ENCODE peak calls at places on chromosomes 4 and X, in seven cellular contexts. X is tibial nerve; Q is activated B cell treated with CpG ODN at 0.5 μM for 24 hours; G is psoas muscle; M is upper lobe of right lung; W is AG10803; S is activated CD8-positive, alpha-beta T cell treated with anti-CD3 and anti-CD28 coated beads for 36 hours. D is an unnamed sample.

GRCh38 chr4:24160358-24160757 is 270.5 kb upstream of the PPARGC1A start:
- DNase-seq in X (no peak), S (no peak), M (no peak), G (no peak), Q (no peak), W (no peak), D (no peak)

GRCh38 chr4:6198278-6198677 is 2.1 kb downstream of the JAKMIP1 start:
- DNase-seq in W (no peak), M (no peak), S (peak; percentile 85), X (no peak), G (no peak), Q (no peak), D (no peak)

GRCh38 chrX:40010550-40011364 is 87.0 kb downstream of the BCOR start:
- DNase-seq in G (no peak), M (no peak), W (no peak), Q (no peak), X (no peak), S (peak; percentile 36), D (no peak)

GRCh38 chr4:23038626-23039245 is 346.0 kb downstream of the GBA3 start:
- DNase-seq in X (no peak), Q (no peak), W (peak; percentile 29), G (no peak), S (no peak), M (no peak), D (no peak)

GRCh38 chrX:141133272-141133671 is 43.7 kb downstream of the LDOC1 start:
- DNase-seq in X (no peak), M (no peak), G (no peak), Q (no peak), S (no peak), W (no peak), D (no peak)

GRCh38 chr4:90419124-90419711 is 292.0 kb downstream of the CCSER1 start:
- DNase-seq in W (peak; percentile 6), M (no peak), S (no peak), X (no peak), G (no peak), Q (no peak), D (peak; percentile 15)

GRCh38 chr4:169372791-169373190 is 102.0 kb upstream of the SH3RF1 start:
- DNase-seq in Q (no peak), X (no peak), M (no peak), G (no peak), S (no peak), W (no peak), D (no peak)

GRCh38 chrX:1852082-1852481 is 237.2 kb downstream of the ASMT start:
- DNase-seq in G (no peak), X (no peak), W (no peak), S (no peak), Q (no peak), M (no peak), D (no peak)

GRCh38 chrX:114365045-114365834 is 218.6 kb upstream of the HTR2C start:
- DNase-seq in W (no peak), Q (no peak), G (no peak), X (no peak), S (no peak), M (no peak), D (no peak)

GRCh38 chr4:149203256-149204001 is 612.2 kb downstream of the IQCM start:
- DNase-seq in W (peak; percentile 67), G (no peak), Q (no peak), S (no peak), M (no peak), X (no peak), D (peak; percentile 8)

GRCh38 chrX:139802048-139802447 is 94.1 kb upstream of the MCF2 start:
- DNase-seq in Q (no peak), S (no peak), M (no peak), W (no peak), G (no peak), X (no peak), D (no peak)

GRCh38 chr4:115514675-115515074 is 401.3 kb upstream of the NDST4 start:
- DNase-seq in S (no peak), G (no peak), W (no peak), X (no peak), Q (no peak), M (no peak), D (no peak)

GRCh38 chrX:24241822-24242648 is 71.8 kb downstream of the SUPT20HL2 start:
- DNase-seq in S (peak; percentile 5), Q (no peak), W (peak; percentile 18), G (no peak), X (no peak), M (no peak), D (no peak)

GRCh38 chr4:141425124-141425523 is 204.4 kb downstream of the ZNF330 start:
- DNase-seq in M (no peak), X (no peak), S (no peak), G (no peak), Q (no peak), W (peak; percentile 75), D (peak; percentile 62)

GRCh38 chr4:147548251-147548650 is 67.4 kb downstream of the EDNRA start:
- DNase-seq in W (peak; percentile 12), Q (no peak), M (no peak), S (no peak), G (no peak), X (no peak), D (no peak)

GRCh38 chr4:77037736-77038135 is 38.1 kb downstream of the CCNI start:
- DNase-seq in X (no peak), Q (no peak), S (no peak), G (no peak), W (no peak), M (no peak), D (no peak)

GRCh38 chrX:23292979-23293651 is 41.5 kb upstream of the PTCHD1 start:
- DNase-seq in W (no peak), S (no peak), M (no peak), G (peak; percentile 15), Q (no peak), X (no peak), D (no peak)

GRCh38 chrX:14777484-14777883 is 95.4 kb downstream of the FANCB start:
- DNase-seq in W (peak; percentile 67), X (no peak), M (no peak), Q (no peak), S (no peak), G (no peak), D (peak; percentile 9)

GRCh38 chr4:17812801-17813200 is 2.0 kb downstream of the NCAPG start:
- DNase-seq in W (no peak), X (no peak), S (no peak), Q (no peak), M (no peak), G (no peak), D (no peak)

DNA sequence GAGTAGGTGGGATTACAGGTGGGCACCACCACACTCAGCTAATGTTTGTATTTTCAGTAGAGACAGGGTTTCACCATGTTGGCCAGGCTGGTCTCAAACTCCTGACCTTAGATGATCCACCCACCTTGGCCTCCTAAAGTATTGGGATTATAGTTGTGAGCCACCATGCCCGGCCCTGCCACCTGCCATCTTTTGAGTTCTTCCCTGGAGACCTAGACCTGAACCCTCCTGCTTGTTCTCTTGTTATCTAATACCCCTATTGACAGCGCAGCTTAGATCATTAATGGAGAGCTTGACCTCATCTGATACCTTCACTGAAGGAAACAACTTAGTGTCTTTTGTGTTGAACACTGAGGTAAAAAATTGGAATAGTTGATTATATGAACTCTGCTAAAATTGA is 53.6 kb downstream of the HTT start:
- DNase-seq in S (no peak), W (no peak), X (no peak), G (no peak), M (no peak), Q (no peak), D (no peak)
- TF ChIP-seq CTCF in S (no peak), W (no peak), X (no peak), G (no peak), M (no peak), Q (no peak), D (no peak)

GRCh38 chr4:87851332-87851731 is 18.6 kb downstream of the MEPE start:
- DNase-seq in S (no peak), Q (no peak), W (no peak), M (no peak), X (peak; percentile 30), G (no peak), D (no peak)

GRCh38 chr4:87853891-87854290 is 21.1 kb downstream of the MEPE start:
- DNase-seq in W (no peak), X (no peak), G (no peak), S (no peak), M (no peak), Q (no peak), D (no peak)

GRCh38 chr4:87851955-87852354 is 19.2 kb downstream of the MEPE start:
- DNase-seq in G (no peak), W (no peak), S (no peak), X (no peak), M (no peak), Q (no peak), D (no peak)

GRCh38 chr4:87855540-87855939 is 22.8 kb downstream of the MEPE start:
- DNase-seq in G (no peak), Q (no peak), W (no peak), X (no peak), S (no peak), M (no peak), D (no peak)

DNA sequence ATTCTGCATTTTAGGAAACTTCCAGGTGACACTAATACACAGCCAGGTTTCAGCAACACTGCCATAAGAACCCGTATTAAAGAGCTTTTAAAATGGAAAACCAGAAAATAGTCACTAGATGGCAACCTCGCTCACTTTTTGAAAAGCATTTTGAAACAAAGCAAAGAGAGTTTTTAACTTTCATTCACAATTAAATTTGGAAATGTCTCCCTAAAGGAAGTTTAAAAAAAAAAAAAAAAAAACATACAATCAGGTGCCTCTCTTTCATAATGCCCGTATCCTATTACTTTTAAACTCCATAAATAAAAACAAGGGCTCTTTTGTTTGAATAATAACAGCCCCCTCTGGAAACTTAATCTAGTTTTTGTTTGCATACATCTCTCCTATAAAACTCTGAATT is 20.3 kb downstream of the MEPE start:
- DNase-seq in X (peak; percentile 34), S (no peak), G (no peak), M (no peak), Q (no peak), W (peak; percentile 61), D (peak; percentile 48)
- TF ChIP-seq CTCF in X (peak; percentile 27), S (peak; percentile 18), G (peak; percentile 42), M (peak; percentile 52), Q (no peak), W (peak; percentile 64), D (peak; percentile 77)

GRCh38 chrX:6574762-6575161 is 39.8 kb upstream of the VCX3A start:
- DNase-seq in W (no peak), G (no peak), Q (no peak), M (no peak), X (no peak), S (no peak), D (no peak)
- TF ChIP-seq CTCF in W (no peak), G (no peak), Q (no peak), M (no peak), X (no peak), S (no peak), D (no peak)

GRCh38 chr4:931960-932712 is at the start of the genes GAK and TMEM175:
- DNase-seq in S (peak; percentile 96), X (peak; percentile 90), Q (peak; percentile 99), M (peak; percentile 99), W (peak; percentile 92), G (peak; percentile 96), D (peak; percentile 91)

GRCh38 chr4:929970-930625 is 2.0 kb downstream of the GAK start:
- DNase-seq in M (peak; percentile 22), W (no peak), Q (no peak), S (peak; percentile 23), X (no peak), G (no peak), D (no peak)

GRCh38 chr4:930827-931193 is 1.3 kb downstream of the GAK start:
- DNase-seq in X (no peak), Q (no peak), G (no peak), W (no peak), M (peak; percentile 13), S (no peak), D (no peak)

GRCh38 chr4:931194-931959 is 739 bp downstream of the GAK start:
- DNase-seq in W (peak; percentile 54), M (peak; percentile 74), G (no peak), X (no peak), S (peak; percentile 38), Q (no peak), D (peak; percentile 82)

GRCh38 chr4:932713-933070 is 432 bp downstream of the TMEM175 start:
- DNase-seq in W (no peak), Q (no peak), G (no peak), X (no peak), S (no peak), M (no peak), D (no peak)
- TF ChIP-seq CTCF in W (no peak), Q (no peak), G (no peak), X (no peak), S (no peak), M (no peak), D (peak; percentile 23)